ENCODE peak calls at places on chromosomes 1 and 21, in four cellular contexts. P, Y, F and A are unnamed samples.
A peak's percentile ranks its signal among the peaks of the same experiment; 100 is the strongest.

GRCh38 chr21:42007541-42007940 is 2.6 kb downstream of the ZBTB21 start:
- DNase-seq in Y (no peak), P (no peak), F (no peak), A (no peak)

GRCh38 chr1:30657131-30658013 is 66.0 kb downstream of the MATN1 start:
- DNase-seq in P (no peak), F (peak; percentile 40), Y (no peak), A (peak; percentile 80)

GRCh38 chr1:85307987-85308836 is 31.8 kb upstream of the BCL10 start:
- DNase-seq in F (peak; percentile 94), Y (peak; percentile 87), P (peak; percentile 98), A (peak; percentile 88)

GRCh38 chr21:40548134-40548533 is 298.8 kb downstream of the DSCAM start:
- DNase-seq in F (no peak), Y (no peak), P (peak; percentile 3), A (no peak)

GRCh38 chr1:207259391-207259790 is 62.1 kb upstream of the CD55 start:
- DNase-seq in F (no peak), P (peak; percentile 69), Y (no peak), A (peak; percentile 12)

GRCh38 chr21:31665397-31665796 is 5.9 kb downstream of the SOD1 start:
- DNase-seq in F (no peak), Y (no peak), P (no peak), A (no peak)

GRCh38 chr21:40054403-40054802 is 187.2 kb downstream of the PCP4 start:
- DNase-seq in P (no peak), Y (peak; percentile 94), F (peak; percentile 94), A (peak; percentile 68)

GRCh38 chr1:240170245-240170644 is 78.6 kb downstream of the FMN2 start:
- DNase-seq in Y (no peak), P (no peak), F (no peak), A (no peak)

GRCh38 chr1:46568614-46569013 is 17.2 kb upstream of the KNCN start:
- DNase-seq in F (no peak), P (no peak), Y (no peak), A (no peak)

DNA sequence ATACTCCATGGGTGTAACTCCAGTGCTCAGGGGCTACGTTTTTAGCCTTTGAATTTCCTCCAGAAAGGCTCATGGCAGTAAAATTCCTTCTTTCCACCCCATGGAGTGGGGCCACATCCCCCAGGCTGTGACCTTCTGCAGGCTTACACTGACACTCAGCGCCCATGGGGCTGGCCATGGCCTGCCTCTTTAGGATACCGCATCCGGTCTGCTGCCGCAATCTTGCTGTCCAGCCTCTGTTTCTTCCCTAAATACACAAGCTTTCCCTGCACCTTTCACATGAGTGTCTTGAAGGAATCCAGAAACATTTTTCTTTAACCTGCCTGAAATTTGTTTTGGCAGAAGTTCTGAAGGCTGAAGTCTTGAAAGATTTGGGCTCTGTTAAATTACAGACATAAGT is 170.5 kb downstream of the NTMT2 start:
- DNase-seq in Y (no peak), F (no peak), P (no peak), A (no peak)
- H3K27ac ChIP-seq in Y (no peak overlapping the region), F (no peak overlapping the region), P (no peak overlapping the region), A (no peak overlapping the region)

GRCh38 chr1:39845569-39846566 is 37.4 kb downstream of the TRIT1 start:
- DNase-seq in Y (peak; percentile 72), P (no peak), F (peak; percentile 84), A (peak; percentile 92)
- TF ChIP-seq POLR2AphosphoS5 in Y (peak; percentile 67), P (no peak), F (peak; percentile 33), A (peak; percentile 82)

GRCh38 chr1:230711245-230711644 is 2.7 kb downstream of the AGT start:
- DNase-seq in P (no peak), Y (no peak), F (no peak), A (no peak)
- H3K4me3 ChIP-seq in P (no peak overlapping the region), Y (no peak overlapping the region), F (no peak overlapping the region), A (no peak overlapping the region)

GRCh38 chr1:203276408-203276807 is 28.9 kb upstream of the BTG2 start:
- DNase-seq in F (no peak), P (no peak), Y (no peak), A (no peak)
- H3K27ac ChIP-seq in F (peak overlapping the region; percentile 90), P (no peak overlapping the region), Y (peak overlapping the region; percentile 85), A (peak overlapping the region; percentile 89)

GRCh38 chr1:116323419-116323987 is 49.5 kb upstream of the ATP1A1 start:
- DNase-seq in Y (no peak), P (no peak), F (no peak), A (no peak)
- TF ChIP-seq POLR2AphosphoS5 in Y (no peak), P (no peak), F (no peak), A (no peak)

GRCh38 chr1:209784276-209785169 is at the start of gene C1orf74:
- DNase-seq in Y (peak; percentile 98), P (peak; percentile 98), F (peak; percentile 99), A (peak; percentile 99)

GRCh38 chr1:209785592-209785991 is 1.2 kb upstream of the C1orf74 start:
- DNase-seq in F (no peak), Y (peak; percentile 59), P (no peak), A (no peak)

GRCh38 chr1:209787551-209787950 is 3.2 kb upstream of the C1orf74 start:
- DNase-seq in P (no peak), Y (peak; percentile 92), F (peak; percentile 79), A (peak; percentile 54)

GRCh38 chr1:209780276-209780675 is 4.1 kb downstream of the C1orf74 start:
- DNase-seq in Y (no peak), P (no peak), F (no peak), A (no peak)

DNA sequence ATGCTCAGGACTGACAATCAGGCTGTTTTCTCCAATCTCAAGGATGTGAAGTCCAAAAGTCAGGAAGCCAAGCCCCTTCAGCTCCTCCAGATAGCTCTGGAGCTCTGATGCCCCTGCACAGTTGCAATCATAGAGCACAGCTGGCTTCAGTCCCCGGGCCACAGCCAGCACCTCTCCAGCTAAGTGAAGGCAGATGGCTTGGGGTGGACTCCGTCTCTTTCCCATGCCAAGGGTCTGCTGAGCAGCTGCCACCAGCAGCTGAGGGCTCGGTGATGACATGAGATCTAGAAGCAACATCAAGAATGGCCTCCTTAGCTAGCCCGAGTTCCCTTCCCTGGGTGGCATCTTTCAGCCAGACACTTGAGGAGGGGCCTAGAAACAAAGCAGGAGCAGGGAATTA is 1.0 kb downstream of the C1orf74 start:
- DNase-seq in P (no peak), Y (no peak), F (no peak), A (no peak)
- H3K4me3 ChIP-seq in P (peak overlapping the region; percentile 64), Y (no peak overlapping the region), F (peak overlapping the region; percentile 63), A (peak overlapping the region; percentile 76)

DNA sequence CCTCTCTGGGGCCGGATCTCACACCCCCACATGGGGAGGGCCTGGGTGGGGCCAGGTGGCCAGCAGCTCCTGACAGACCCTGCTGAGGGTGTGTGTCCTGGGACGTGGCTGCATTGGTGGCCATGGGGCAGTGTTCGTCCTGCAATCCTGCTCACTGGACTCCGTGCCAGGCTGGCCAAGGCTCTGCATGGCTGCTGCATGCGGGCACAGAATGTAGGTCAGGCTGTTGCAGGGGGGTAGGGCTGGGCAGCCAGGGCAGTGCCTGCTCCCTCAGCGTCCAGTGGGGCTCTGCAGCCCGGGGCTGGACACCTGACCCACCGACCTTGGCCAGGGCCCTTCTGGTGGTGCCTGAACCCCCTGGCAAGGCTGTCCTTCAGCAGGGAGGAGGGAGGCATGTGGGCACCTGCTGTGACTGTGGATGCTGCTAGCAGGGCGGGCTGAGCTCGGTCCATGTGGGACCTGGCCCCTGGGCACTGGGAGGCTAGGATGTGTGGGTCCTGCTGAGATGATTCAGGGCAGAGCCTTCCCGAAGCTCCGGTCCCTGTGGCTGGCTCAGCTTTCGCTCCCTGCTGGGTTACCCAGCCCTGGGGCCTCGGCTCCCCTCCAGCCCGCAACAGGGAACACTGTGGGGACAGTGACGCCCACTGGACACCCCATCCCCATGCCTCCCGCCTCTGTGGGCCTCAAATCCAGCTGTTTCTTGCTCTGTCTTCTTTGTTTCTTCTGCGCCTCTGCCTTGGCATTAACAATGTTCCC is 14.9 kb upstream of the PLCH2 start:
- DNase-seq in P (no peak), Y (no peak), F (no peak), A (no peak)
- H3K27ac ChIP-seq in P (no peak overlapping the region), Y (no peak overlapping the region), F (no peak overlapping the region), A (no peak overlapping the region)

GRCh38 chr1:112998592-112999235 is 42.7 kb upstream of the SLC16A1 start:
- DNase-seq in P (no peak), Y (no peak), F (peak; percentile 91), A (no peak)
- TF ChIP-seq POLR2AphosphoS5 in P (no peak), Y (no peak), F (peak; percentile 69), A (no peak)